ENCODE peak calls at places on chromosome 6, in four cellular contexts. C is K562, G is HepG2, R is HCT116. L is an unnamed sample.

GRCh38 chr6:36851149-36851614 is 11.9 kb upstream of the CPNE5 start:
- DNase-seq in C (peak), G (peak), R (peak), L (no peak)

GRCh38 chr6:80338201-80338836 is 231.8 kb downstream of the BCKDHB start:
- DNase-seq in R (peak), G (peak), C (peak), L (peak)

GRCh38 chr6:36779227-36779626 is 60.0 kb downstream of the CPNE5 start:
- DNase-seq in G (no peak), C (no peak), R (no peak), L (no peak)

GRCh38 chr6:80638222-80639055 is 532.0 kb downstream of the BCKDHB start:
- DNase-seq in R (peak), C (no peak), G (peak), L (peak)

GRCh38 chr6:38443750-38444149 is 196.0 kb downstream of the BTBD9 start:
- DNase-seq in R (no peak), C (peak), G (no peak), L (no peak)

GRCh38 chr6:4021862-4022715 is 56.8 kb downstream of the FAM217A start:
- DNase-seq in R (no peak), G (peak), C (peak), L (no peak)

GRCh38 chr6:52261229-52261628 is 16.9 kb upstream of the IL17F start:
- DNase-seq in C (no peak), R (no peak), G (no peak), L (no peak)

GRCh38 chr6:54846857-54847721 is 518 bp downstream of the FAM83B start:
- DNase-seq in R (no peak), C (no peak), G (no peak), L (no peak)

GRCh38 chr6:14865609-14866100 is 380.2 kb upstream of the JARID2 start:
- DNase-seq in C (peak), G (no peak), R (no peak), L (no peak)

GRCh38 chr6:156777866-156778614 is 862 bp downstream of the ARID1B start:
- DNase-seq in G (peak), R (no peak), C (peak), L (no peak)

GRCh38 chr6:73452107-73452461 is at the start of gene CGAS:
- DNase-seq in G (no peak), R (no peak), C (no peak), L (peak)

GRCh38 chr6:38391909-38392614 is 247.7 kb downstream of the BTBD9 start:
- DNase-seq in C (no peak), R (no peak), G (no peak), L (no peak)

GRCh38 chr6:75422024-75422639 is 71.5 kb downstream of the FILIP1 start:
- DNase-seq in R (no peak), G (no peak), C (no peak), L (no peak)

GRCh38 chr6:138038148-138038870 is 68.9 kb downstream of the PERP start:
- DNase-seq in R (no peak), G (no peak), C (no peak), L (no peak)

GRCh38 chr6:159110013-159110412 is 59.2 kb upstream of the FNDC1 start:
- DNase-seq in C (peak), R (peak), G (peak), L (peak)

GRCh38 chr6:36979343-36979742 is 6.7 kb downstream of the MTCH1 start:
- DNase-seq in R (no peak), G (no peak), C (no peak), L (no peak)

GRCh38 chr6:73610444-73611275 is 43.1 kb downstream of the SLC17A5 start:
- DNase-seq in G (peak), R (peak), C (peak), L (peak)

GRCh38 chr6:129239825-129240491 is 357.0 kb downstream of the LAMA2 start:
- DNase-seq in G (no peak), C (no peak), R (no peak), L (no peak)

GRCh38 chr6:90294614-90294988 is 2.0 kb downstream of the BACH2 start:
- DNase-seq in C (no peak), G (no peak), R (no peak), L (no peak)

GRCh38 chr6:127520061-127520460 is 926 bp upstream of the MTCL3 start:
- DNase-seq in G (no peak), R (no peak), C (no peak), L (no peak)

GRCh38 chr6:8027965-8028651 is 36.1 kb downstream of the BLOC1S5 start:
- DNase-seq in R (no peak), G (no peak), C (no peak), L (no peak)

GRCh38 chr6:22322103-22322882 is 25.5 kb upstream of the PRL start:
- DNase-seq in R (no peak), G (no peak), C (no peak), L (no peak)

GRCh38 chr6:111992851-111993250 is 61.1 kb upstream of the CCN6 start:
- DNase-seq in G (no peak), R (no peak), C (no peak), L (no peak)

GRCh38 chr6:46888031-46888430 is 33.7 kb downstream of the ADGRF5 start:
- DNase-seq in G (no peak), R (no peak), C (no peak), L (no peak)

GRCh38 chr6:1940381-1940780 is 305.0 kb downstream of the GMDS start:
- DNase-seq in R (no peak), G (no peak), C (no peak), L (no peak)

GRCh38 chr6:137291441-137291840 is 72.3 kb upstream of the IFNGR1 start:
- DNase-seq in R (no peak), G (no peak), C (peak), L (no peak)

GRCh38 chr6:81465859-81466258 is 286.6 kb downstream of the TENT5A start:
- DNase-seq in C (no peak), R (peak), G (peak), L (no peak)

GRCh38 chr6:41939091-41939847 is 2.3 kb downstream of the CCND3 start:
- DNase-seq in G (no peak), C (peak), R (no peak), L (no peak)

GRCh38 chr6:89400912-89401399 is 11.1 kb downstream of the RRAGD start:
- DNase-seq in C (no peak), G (no peak), R (no peak), L (no peak)

GRCh38 chr6:169396554-169397163 is 143.0 kb upstream of the THBS2 start:
- DNase-seq in G (no peak), C (no peak), R (no peak), L (no peak)

GRCh38 chr6:110687326-110687725 is 127.9 kb downstream of the CDK19 start:
- DNase-seq in C (no peak), G (no peak), R (no peak), L (no peak)

GRCh38 chr6:110683236-110683635 is 132.0 kb downstream of the CDK19 start:
- DNase-seq in C (no peak), R (no peak), G (no peak), L (no peak)

GRCh38 chr6:110681543-110682459 is 133.5 kb downstream of the CDK19 start:
- DNase-seq in G (peak), R (no peak), C (no peak), L (no peak)

GRCh38 chr6:110682460-110682853 is 132.8 kb downstream of the CDK19 start:
- DNase-seq in R (peak), G (peak), C (peak), L (peak)
- TF ChIP-seq TCF7L2 in R (no peak), G (no peak), C (no peak), L (no peak)

GRCh38 chr6:32047855-32048766 is 9.9 kb downstream of the CYP21A2 start:
- DNase-seq in R (peak), C (peak), G (peak), L (peak)
- TF ChIP-seq SIN3A in R (no peak), C (no peak), G (no peak), L (no peak)

DNA sequence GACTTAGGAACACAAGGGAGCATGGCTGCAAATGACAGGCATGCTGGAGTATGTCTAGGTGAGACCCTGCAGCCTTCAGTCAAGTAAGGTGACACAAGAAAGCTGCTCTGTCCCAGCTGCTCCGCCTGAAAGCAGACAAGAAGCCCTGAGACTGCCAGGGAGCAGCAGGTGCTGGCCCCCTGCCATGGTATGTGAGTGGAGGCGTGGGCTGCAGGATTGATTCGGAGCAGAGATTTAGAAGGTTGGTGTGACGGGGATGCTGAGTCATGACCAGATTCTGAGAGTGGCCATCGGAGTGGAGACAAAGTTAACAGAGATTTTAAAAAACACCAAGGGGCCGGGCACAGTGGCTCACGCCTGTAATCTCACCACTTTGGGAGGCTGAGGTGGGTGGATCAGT is 17.8 kb downstream of the LRP11 start:
- DNase-seq in R (no peak), G (no peak), C (peak), L (no peak)
- TF ChIP-seq TCF7L2 in R (no peak), G (no peak), C (no peak), L (no peak)

GRCh38 chr6:83309344-83309743 is 116.2 kb downstream of the RWDD2A start:
- DNase-seq in R (no peak), C (no peak), G (no peak), L (no peak)
- TF ChIP-seq SIN3A in R (no peak), C (no peak), G (no peak), L (no peak)

DNA sequence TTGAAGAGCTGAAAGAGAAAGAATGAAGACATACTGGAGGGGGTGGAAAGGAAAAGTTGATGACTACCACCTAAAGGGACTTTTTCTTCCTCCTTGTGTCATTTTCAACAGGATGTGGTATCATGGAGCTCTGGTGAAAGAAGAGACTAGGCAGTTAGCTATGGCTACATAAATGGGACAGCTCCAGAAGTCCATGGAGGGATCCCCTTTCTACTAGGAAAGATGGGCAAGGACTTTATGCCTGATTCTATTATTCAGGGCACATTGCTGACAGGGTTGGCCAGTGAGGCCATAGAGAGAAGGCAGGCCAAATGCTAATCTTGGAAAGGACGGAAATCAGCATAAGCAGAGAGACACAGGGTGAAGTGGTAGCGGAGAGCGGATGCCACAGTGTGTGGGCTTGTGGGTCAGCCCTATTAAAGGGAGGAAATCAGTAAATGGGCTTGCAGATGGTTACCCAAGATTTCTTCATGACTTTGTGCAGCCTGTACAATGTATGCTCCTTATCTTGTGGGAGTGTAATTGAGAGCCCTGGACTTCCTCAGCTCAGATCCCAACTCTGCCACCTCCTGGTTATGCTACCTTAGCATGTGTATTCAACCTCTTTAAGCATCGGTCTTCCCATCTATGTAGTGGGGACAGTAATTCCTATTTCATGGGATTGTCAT is 77.4 kb upstream of the TMEM170B start:
- DNase-seq in R (no peak), G (no peak), C (no peak), L (no peak)
- TF ChIP-seq TCF7L2 in R (no peak), G (no peak), C (no peak), L (no peak)

GRCh38 chr6:166488701-166489100 is 97.8 kb downstream of the RAMACL start:
- DNase-seq in R (no peak), G (no peak), C (no peak), L (no peak)

GRCh38 chr6:166492092-166492491 is 94.4 kb downstream of the RAMACL start:
- DNase-seq in R (no peak), G (no peak), C (no peak), L (no peak)

GRCh38 chr6:166489301-166490155 is 97.0 kb downstream of the RAMACL start:
- DNase-seq in R (no peak), C (no peak), G (no peak), L (no peak)

GRCh38 chr6:166493427-166494100 is 92.9 kb downstream of the RAMACL start:
- DNase-seq in G (no peak), R (no peak), C (no peak), L (no peak)

DNA sequence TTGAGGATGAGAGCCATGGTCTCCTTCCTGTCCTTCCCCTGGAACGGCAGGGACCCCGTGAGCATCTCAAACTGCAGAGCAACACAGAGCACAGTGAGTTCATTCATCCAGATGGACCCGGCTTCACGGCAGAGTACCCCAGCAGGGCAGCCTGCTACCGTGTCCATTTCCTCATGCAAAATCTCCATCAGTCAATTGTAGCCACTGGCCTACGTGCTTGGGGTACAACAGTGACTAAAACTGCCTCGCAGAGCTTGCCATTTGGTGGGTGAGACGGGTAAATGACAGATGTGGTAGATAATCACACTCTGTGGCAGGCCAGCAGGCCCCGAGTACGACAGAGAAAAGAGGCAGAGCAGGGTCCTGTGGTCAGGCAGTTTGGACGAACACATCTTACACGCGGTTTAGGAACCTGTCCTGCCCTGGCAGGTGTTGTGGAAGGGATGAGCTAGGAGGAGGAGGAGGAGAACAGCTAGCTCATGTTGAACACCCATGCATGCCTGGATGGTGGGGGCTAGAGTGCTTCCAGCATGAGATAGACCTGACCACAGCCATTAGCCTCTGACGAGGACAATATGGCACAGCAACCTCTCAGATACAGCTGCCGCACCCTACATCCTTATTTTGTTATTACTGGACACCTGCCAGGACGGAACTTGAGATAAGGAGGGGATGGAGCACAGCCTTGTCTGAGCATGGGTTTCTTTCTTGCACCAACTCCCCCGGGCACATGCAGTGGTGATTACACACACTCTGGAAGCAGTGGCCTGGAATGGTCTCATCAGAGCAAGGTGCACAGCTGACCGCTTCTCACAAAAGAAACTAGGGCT is 95.6 kb downstream of the RAMACL start:
- DNase-seq in G (no peak), R (no peak), C (no peak), L (no peak)
- TF ChIP-seq SIN3A in G (no peak), R (no peak), C (no peak), L (no peak)

GRCh38 chr6:70162972-70163371 is 139.9 kb downstream of the COL9A1 start:
- DNase-seq in C (peak), R (no peak), G (no peak), L (no peak)
- TF ChIP-seq TCF7L2 in C (no peak), R (no peak), G (no peak), L (no peak)

L was measured in Panc1.